ENCODE peak calls at places on chromosomes 13 and 19, in four cellular contexts. One of them, this sample, is unnamed. For H3K4me1, the result is how much of the 10 kb centered on the place peaks cover.

GRCh38 chr13:25766576-25766975 is 285.2 kb downstream of the SHISA2 start:
- DNase-seq in pancreas: no peak
- DNase-seq in transverse colon: no peak
- DNase-seq in SK-N-SH: no peak
- DNase-seq in this sample: no peak

GRCh38 chr13:113654591-113655357 is 3.2 kb downstream of the ATP4B start:
- DNase-seq in pancreas: peak
- DNase-seq in transverse colon: peak
- DNase-seq in SK-N-SH: no peak
- DNase-seq in this sample: peak

GRCh38 chr13:74708629-74709028 is 574.4 kb upstream of the KLF12 start:
- DNase-seq in pancreas: no peak
- DNase-seq in transverse colon: no peak
- DNase-seq in SK-N-SH: no peak
- DNase-seq in this sample: no peak

GRCh38 chr19:6057651-6058365 is 52.5 kb downstream of the RFX2 start:
- DNase-seq in pancreas: no peak
- DNase-seq in transverse colon: no peak
- DNase-seq in SK-N-SH: no peak
- DNase-seq in this sample: no peak

GRCh38 chr13:40476175-40476958 is 190.1 kb downstream of the FOXO1 start:
- DNase-seq in pancreas: no peak
- DNase-seq in transverse colon: no peak
- DNase-seq in SK-N-SH: no peak
- DNase-seq in this sample: no peak

GRCh38 chr19:49339364-49340068 is 4.3 kb downstream of the CD37 start:
- DNase-seq in pancreas: peak
- DNase-seq in transverse colon: peak
- DNase-seq in SK-N-SH: peak
- DNase-seq in this sample: peak

GRCh38 chr19:32302778-32303177 is 42.6 kb upstream of the ZNF507 start:
- DNase-seq in pancreas: no peak
- DNase-seq in transverse colon: no peak
- DNase-seq in SK-N-SH: no peak
- DNase-seq in this sample: no peak

GRCh38 chr13:48530833-48531232 is 2.0 kb downstream of the RCBTB2 start:
- DNase-seq in pancreas: no peak
- DNase-seq in transverse colon: no peak
- DNase-seq in SK-N-SH: no peak
- DNase-seq in this sample: no peak

DNA sequence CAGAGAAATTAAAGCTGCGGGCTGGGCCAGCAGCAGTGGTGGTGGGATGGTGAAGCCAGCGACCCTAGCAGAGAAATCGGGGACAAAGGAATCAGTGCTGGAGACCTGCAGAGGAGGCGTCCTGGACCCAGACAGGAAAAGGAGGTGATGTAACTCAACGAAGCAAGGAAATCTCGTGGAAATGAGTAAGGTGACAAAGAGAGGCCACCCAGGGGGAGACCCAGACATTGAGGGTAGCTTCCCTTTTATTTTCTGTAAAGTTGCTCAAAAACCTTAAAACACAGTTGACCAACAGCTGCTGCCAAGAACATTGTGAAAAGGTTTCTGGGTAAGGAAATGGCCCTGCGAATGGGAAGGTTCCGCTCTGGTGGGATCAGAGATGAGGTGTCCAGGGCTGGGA is 13.3 kb upstream of the RETN start:
- DNase-seq in pancreas: no peak
- DNase-seq in transverse colon: no peak
- DNase-seq in SK-N-SH: no peak
- DNase-seq in this sample: no peak
- H3K4me3 ChIP-seq in pancreas: no peak
- H3K4me3 ChIP-seq in transverse colon: no peak
- H3K4me3 ChIP-seq in SK-N-SH: no peak
- H3K4me3 ChIP-seq in this sample: no peak

DNA sequence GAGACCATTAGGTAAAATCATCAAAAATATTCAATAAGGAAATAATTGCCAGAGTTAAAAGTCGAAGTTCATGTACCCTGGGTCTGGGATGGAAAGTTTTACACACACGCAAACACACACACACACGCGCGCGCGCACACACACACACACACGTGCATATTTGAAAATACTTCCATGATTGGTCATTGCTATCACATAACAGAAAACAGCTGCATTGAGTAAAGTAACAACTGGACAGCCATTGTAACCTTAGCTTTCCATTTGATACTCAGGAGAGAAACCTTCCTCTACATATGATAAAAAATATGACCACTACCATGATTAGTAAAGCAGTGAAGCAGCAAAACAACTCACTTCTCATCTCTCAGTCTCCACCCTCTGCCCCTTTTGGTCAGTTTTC is 490.0 kb upstream of the SGCG start:
- DNase-seq in pancreas: no peak
- DNase-seq in transverse colon: no peak
- DNase-seq in SK-N-SH: no peak
- DNase-seq in this sample: no peak
- H3K4me1 ChIP-seq in pancreas: under half
- H3K4me1 ChIP-seq in transverse colon: under half
- H3K4me1 ChIP-seq in SK-N-SH: under half
- H3K4me1 ChIP-seq in this sample: under half

GRCh38 chr13:71754407-71754974 is 112.5 kb downstream of the DACH1 start:
- DNase-seq in pancreas: no peak
- DNase-seq in transverse colon: no peak
- DNase-seq in SK-N-SH: no peak
- DNase-seq in this sample: no peak

GRCh38 chr13:71751074-71751473 is 115.9 kb downstream of the DACH1 start:
- DNase-seq in pancreas: no peak
- DNase-seq in transverse colon: no peak
- DNase-seq in SK-N-SH: peak
- DNase-seq in this sample: no peak
- H3K4me3 ChIP-seq in pancreas: no peak
- H3K4me3 ChIP-seq in transverse colon: no peak
- H3K4me3 ChIP-seq in SK-N-SH: no peak
- H3K4me3 ChIP-seq in this sample: no peak

DNA sequence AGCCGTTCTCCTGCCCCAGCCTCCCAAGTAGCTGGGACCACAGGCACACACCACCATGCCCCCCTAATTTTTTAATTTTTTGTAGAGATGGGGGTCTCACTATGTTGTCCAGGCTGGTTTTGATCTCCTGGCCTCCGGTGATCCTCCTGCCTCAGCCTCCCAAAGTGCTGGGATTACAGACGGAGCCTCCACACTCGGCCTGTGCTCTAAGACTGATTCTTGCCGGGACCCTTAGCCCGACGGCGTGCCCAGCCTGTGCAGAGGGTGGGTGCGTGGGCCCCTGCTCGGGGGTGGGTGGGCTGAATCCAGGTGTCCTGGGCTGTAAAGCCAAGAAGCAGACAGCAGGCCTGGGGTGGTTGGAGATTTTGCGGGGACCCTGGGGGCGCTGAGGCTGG is 64.3 kb downstream of the GADD45B start:
- DNase-seq in pancreas: no peak
- DNase-seq in transverse colon: no peak
- DNase-seq in SK-N-SH: no peak
- DNase-seq in this sample: no peak
- H3K4me1 ChIP-seq in pancreas: under half
- H3K4me1 ChIP-seq in transverse colon: under half
- H3K4me1 ChIP-seq in SK-N-SH: under half
- H3K4me1 ChIP-seq in this sample: under half